ENCODE peak calls at places on chromosomes 13 and 19, in four cellular contexts. O, D, Z and W are unnamed samples.

GRCh38 chr19:45442927-45443461 is 19.3 kb upstream of the ERCC1 start:
- DNase-seq in O (peak), D (no peak), Z (peak), W (no peak)

GRCh38 chr13:65959305-65959704 is 1270.8 kb downstream of the PCDH9 start:
- DNase-seq in O (no peak), D (no peak), Z (peak), W (no peak)

GRCh38 chr19:3080281-3080680 is 13.9 kb upstream of the GNA11 start:
- DNase-seq in O (no peak), D (no peak), Z (peak), W (no peak)

GRCh38 chr13:76971215-76971614 is 20.7 kb upstream of the CLN5 start:
- DNase-seq in O (no peak), D (no peak), Z (no peak), W (no peak)

GRCh38 chr13:51317262-51317661 is 22.2 kb upstream of the SERPINE3 start:
- DNase-seq in O (no peak), D (no peak), Z (peak), W (no peak)

GRCh38 chr19:57708641-57709354 is at the start of gene ZNF154:
- DNase-seq in O (peak), D (no peak), Z (no peak), W (no peak)

GRCh38 chr13:109672545-109672944 is 113.8 kb downstream of the IRS2 start:
- DNase-seq in O (no peak), D (no peak), Z (no peak), W (no peak)

GRCh38 chr19:29326351-29326750 is 113.4 kb upstream of the UQCRFS1 start:
- DNase-seq in O (no peak), D (no peak), Z (peak), W (no peak)

GRCh38 chr13:48318714-48319457 is 15.3 kb downstream of the RB1 start:
- DNase-seq in O (no peak), D (no peak), Z (no peak), W (no peak)

GRCh38 chr13:37118002-37118401 is 12.5 kb upstream of the CSNK1A1L start:
- DNase-seq in O (no peak), D (no peak), Z (no peak), W (no peak)

GRCh38 chr13:22736084-22736767 is 444.6 kb upstream of the SGCG start:
- DNase-seq in O (no peak), D (no peak), Z (no peak), W (no peak)

GRCh38 chr13:26743971-26744370 is 16.6 kb downstream of the GPR12 start:
- DNase-seq in O (no peak), D (no peak), Z (no peak), W (no peak)

GRCh38 chr13:51926528-51926885 is 64.7 kb downstream of the CCDC70 start:
- DNase-seq in O (no peak), D (no peak), Z (no peak), W (no peak)

GRCh38 chr19:42488783-42489521 is 39.3 kb downstream of the CEACAM1 start:
- DNase-seq in O (no peak), D (no peak), Z (peak), W (no peak)

GRCh38 chr19:18611327-18612050 is 1.2 kb upstream of the TMEM59L start:
- DNase-seq in O (peak), D (no peak), Z (no peak), W (no peak)

GRCh38 chr13:111117289-111117688 is 2.2 kb downstream of the ARHGEF7 start:
- DNase-seq in O (no peak), D (no peak), Z (no peak), W (no peak)

GRCh38 chr13:43044720-43045301 is 21.4 kb downstream of the DNAJC15 start:
- DNase-seq in O (no peak), D (no peak), Z (no peak), W (no peak)

GRCh38 chr13:66071608-66072007 is 1158.5 kb downstream of the PCDH9 start:
- DNase-seq in O (no peak), D (no peak), Z (no peak), W (no peak)